ENCODE peak calls at places on chromosomes 6 and 20, in six cellular contexts. C is IMR-90, O is H9, I is H1, D is neuronal stem cell, U is trophoblast cell. B is an unnamed sample. For H3K27me3, the result is how much of the 10 kb centered on the place peaks cover.

GRCh38 chr6:89954721-89955148 is 60.5 kb downstream of the GJA10 start:
- DNase-seq in C (peak), O (no peak), I (no peak), D (no peak), U (peak), B (peak)

GRCh38 chr6:156890627-156891300 is 113.6 kb downstream of the ARID1B start:
- DNase-seq in C (peak), O (no peak), I (no peak), D (no peak), U (no peak), B (peak)

GRCh38 chr6:113120214-113120576 is 737.0 kb upstream of the MARCKS start:
- DNase-seq in C (peak), O (no peak), I (no peak), D (no peak), U (peak), B (peak)

GRCh38 chr6:35601331-35602132 is 87.2 kb downstream of the FKBP5 start:
- DNase-seq in C (peak), O (no peak), I (peak), D (no peak), U (peak), B (peak)

GRCh38 chr6:80094017-80094416 is 12.5 kb upstream of the BCKDHB start:
- DNase-seq in C (peak), O (no peak), I (no peak), D (peak), U (no peak), B (peak)

GRCh38 chr6:42243046-42243445 is 25.4 kb upstream of the MRPS10 start:
- DNase-seq in C (no peak), O (no peak), I (no peak), D (no peak), U (no peak), B (no peak)

GRCh38 chr6:165448210-165448609 is 138.8 kb upstream of the C6orf118 start:
- DNase-seq in C (no peak), O (peak), I (no peak), D (no peak), U (peak), B (no peak)

GRCh38 chr6:84762941-84763396 is 1.4 kb downstream of the TBX18 start:
- DNase-seq in C (no peak), O (peak), I (no peak), D (no peak), U (no peak), B (no peak)

GRCh38 chr6:42690151-42690702 is 32.2 kb downstream of the PRPH2 start:
- DNase-seq in C (peak), O (no peak), I (no peak), D (no peak), U (no peak), B (no peak)

GRCh38 chr20:3316131-3316530 is 77.1 kb upstream of the SLC4A11 start:
- DNase-seq in C (no peak), O (no peak), I (no peak), D (no peak), U (no peak), B (no peak)

GRCh38 chr6:79048611-79049010 is 29.4 kb downstream of the PHIP start:
- DNase-seq in C (peak), O (peak), I (no peak), D (no peak), U (no peak), B (peak)

GRCh38 chr6:108944707-108945685 is 96.8 kb downstream of the ARMC2 start:
- DNase-seq in C (peak), O (no peak), I (no peak), D (no peak), U (no peak), B (peak)

GRCh38 chr6:159681104-159681503 is 11.9 kb downstream of the SOD2 start:
- DNase-seq in C (no peak), O (no peak), I (no peak), D (no peak), U (no peak), B (no peak)

GRCh38 chr20:4740774-4741431 is 19.2 kb downstream of the PRND start:
- DNase-seq in C (peak), O (peak), I (peak), D (peak), U (peak), B (peak)

GRCh38 chr20:12237772-12238171 is 320.1 kb downstream of the BTBD3 start:
- DNase-seq in C (no peak), O (no peak), I (no peak), D (no peak), U (no peak), B (no peak)

GRCh38 chr6:52955871-52956270 is 39.2 kb downstream of the GSTA4 start:
- DNase-seq in C (no peak), O (no peak), I (no peak), D (no peak), U (no peak), B (no peak)

GRCh38 chr6:52964318-52964717 is 30.8 kb downstream of the GSTA4 start:
- DNase-seq in C (no peak), O (no peak), I (no peak), D (no peak), U (peak), B (no peak)

GRCh38 chr6:52962701-52963100 is 32.4 kb downstream of the GSTA4 start:
- DNase-seq in C (no peak), O (no peak), I (no peak), D (no peak), U (no peak), B (no peak)

GRCh38 chr6:52953911-52954839 is 40.9 kb downstream of the GSTA4 start:
- DNase-seq in C (no peak), O (no peak), I (no peak), D (no peak), U (no peak), B (no peak)

DNA sequence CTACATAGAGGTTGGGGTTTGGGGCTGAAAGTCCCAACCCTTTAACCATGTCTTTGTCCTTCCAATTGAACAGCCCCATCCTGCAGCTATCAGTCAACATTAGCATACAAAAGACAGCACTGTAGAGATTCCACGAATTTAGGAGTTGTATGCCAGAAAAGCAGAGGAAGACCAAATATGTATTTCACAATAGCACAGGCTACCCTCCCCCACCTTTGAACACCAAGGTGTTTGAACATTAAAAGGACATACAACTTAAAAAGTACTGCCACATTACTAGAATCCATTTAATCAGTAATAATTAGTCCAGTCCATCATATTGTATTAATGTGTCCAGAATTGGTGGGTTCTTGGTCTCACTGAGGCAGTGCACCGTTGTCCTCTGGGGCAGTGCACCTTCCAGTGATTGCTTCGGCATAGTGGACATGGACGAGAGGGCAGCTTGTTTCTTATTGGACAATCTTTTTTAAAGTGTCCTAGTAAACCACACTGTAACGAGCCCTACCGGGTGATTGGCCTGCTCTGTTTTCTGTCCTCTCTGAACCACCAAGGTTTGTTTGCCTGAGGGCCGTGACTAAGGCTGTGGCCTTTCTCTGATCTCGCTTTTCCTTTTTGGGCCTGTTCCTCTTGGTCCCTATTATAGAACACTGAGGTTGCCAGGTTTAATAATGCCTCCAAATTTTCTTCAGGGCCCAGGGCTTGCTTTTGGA is 36.4 kb downstream of the GSTA4 start:
- DNase-seq in C (no peak), O (no peak), I (no peak), D (no peak), U (no peak), B (no peak)
- H2AFZ ChIP-seq in C (no peak), O (no peak), I (no peak), D (no peak), U (no peak), B (no peak)

GRCh38 chr20:14915356-14915755 is 577.9 kb upstream of the FLRT3 start:
- DNase-seq in C (no peak), O (no peak), I (no peak), D (no peak), U (no peak), B (peak)
- H3K27me3 ChIP-seq in C (under half), O (under half), I (under half), D (under half), U (under half), B (under half)

DNA sequence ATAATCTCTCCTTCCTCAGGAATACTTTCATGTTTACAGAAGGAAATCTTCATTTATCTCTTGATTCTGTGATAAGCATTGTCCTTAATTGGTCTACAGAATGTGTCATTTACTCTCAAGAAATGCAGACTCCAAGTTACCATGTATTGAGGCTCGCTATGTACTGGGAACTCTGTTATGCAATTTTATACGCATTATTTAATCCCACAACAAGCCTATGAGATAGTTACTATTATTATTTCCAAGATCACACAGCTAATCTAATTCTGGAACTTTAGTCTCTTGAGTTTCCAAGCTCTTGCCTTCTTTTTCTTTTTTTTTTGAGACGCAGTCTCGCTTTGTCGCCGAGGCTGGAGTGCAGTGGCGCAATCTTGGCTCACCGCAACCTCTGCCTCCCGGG is 30.0 kb upstream of the RAB23 start:
- DNase-seq in C (no peak), O (no peak), I (no peak), D (no peak), U (no peak), B (no peak)
- H4K8ac ChIP-seq in C (no peak), O (no peak), I (no peak), D (no peak), U (no peak), B (no peak)

DNA sequence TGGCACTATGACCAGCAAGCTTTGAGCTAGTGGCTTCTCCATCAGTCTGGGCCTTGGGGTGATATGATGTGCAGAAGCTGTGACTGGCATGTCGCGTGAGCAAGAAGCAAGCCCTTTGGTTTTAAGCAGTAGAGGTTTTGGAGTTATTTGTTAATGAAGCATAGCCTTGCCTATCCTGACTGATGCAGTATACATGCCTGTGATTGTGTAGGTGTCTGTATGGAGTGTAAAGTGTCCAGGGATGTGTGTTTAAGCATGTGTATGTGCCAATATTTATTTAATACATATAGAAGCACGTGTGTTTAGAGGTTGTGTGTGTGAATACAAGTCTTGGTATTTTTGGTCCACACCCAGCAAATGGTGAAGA is 61.0 kb upstream of the CCDC167 start:
- DNase-seq in C (no peak), O (no peak), I (no peak), D (no peak), U (no peak), B (no peak)
- H2AFZ ChIP-seq in C (peak), O (no peak), I (peak), D (peak), U (no peak), B (no peak)

GRCh38 chr20:62119101-62119500 is 3.2 kb upstream of the LSM14B start:
- DNase-seq in C (no peak), O (no peak), I (no peak), D (no peak), U (no peak), B (no peak)
- H3K27me3 ChIP-seq in C (under half), O (under half), I (under half), D (under half), U (under half), B (under half)

GRCh38 chr6:160930547-160931377 is 60.8 kb upstream of the MAP3K4 start:
- DNase-seq in C (peak), O (peak), I (no peak), D (peak), U (peak), B (peak)
- H4K8ac ChIP-seq in C (no peak), O (no peak), I (no peak), D (peak), U (peak), B (peak)

GRCh38 chr6:154509421-154510143 is 903 bp downstream of the CNKSR3 start:
- DNase-seq in C (no peak), O (peak), I (no peak), D (peak), U (no peak), B (peak)
- H2AFZ ChIP-seq in C (peak), O (no peak), I (peak), D (peak), U (peak), B (peak)

GRCh38 chr20:5899444-5899843 is 50.9 kb downstream of the TRMT6 start:
- DNase-seq in C (no peak), O (no peak), I (no peak), D (no peak), U (no peak), B (no peak)
- H3K27me3 ChIP-seq in C (under half), O (under half), I (under half), D (under half), U (under half), B (under half)

GRCh38 chr6:149329529-149329928 is 12.0 kb downstream of the TAB2 start:
- DNase-seq in C (no peak), O (no peak), I (no peak), D (no peak), U (no peak), B (no peak)
- H4K8ac ChIP-seq in C (no peak), O (no peak), I (no peak), D (no peak), U (no peak), B (no peak)

B was measured in mesenchymal stem cell.